ENCODE peak calls at places on chromosomes 6 and 20, in five cellular contexts. H, Z, E, M and X are unnamed samples.
A peak's percentile ranks its signal among the peaks of the same experiment; 100 is the strongest.

GRCh38 chr6:2157441-2158127 is 87.8 kb downstream of the GMDS start:
- DNase-seq in Z (no peak), E (no peak), H (no peak), M (no peak), X (no peak)

GRCh38 chr6:116215414-116215813 is 38.5 kb downstream of the TSPYL4 start:
- DNase-seq in E (no peak), M (no peak), Z (no peak), H (no peak), X (no peak)

GRCh38 chr6:121956782-121957181 is 442.7 kb upstream of the HSF2 start:
- DNase-seq in H (no peak), M (no peak), E (no peak), Z (no peak), X (no peak)

GRCh38 chr20:62596921-62597320 is 45.4 kb upstream of the SLCO4A1 start:
- DNase-seq in M (no peak), E (no peak), Z (no peak), H (no peak), X (no peak)

GRCh38 chr6:137240168-137240567 is 21.0 kb upstream of the IFNGR1 start:
- DNase-seq in E (no peak), H (no peak), Z (no peak), M (no peak), X (no peak)

GRCh38 chr20:49505518-49505917 is 23.1 kb upstream of the KCNB1 start:
- DNase-seq in M (peak; percentile 33), H (no peak), E (no peak), Z (peak; percentile 58), X (no peak)

GRCh38 chr6:36169023-36170007 is 27.2 kb upstream of the BRPF3 start:
- DNase-seq in M (no peak), H (no peak), Z (no peak), E (no peak), X (no peak)

GRCh38 chr6:44976677-44977405 is 351.3 kb upstream of the RUNX2 start:
- DNase-seq in M (no peak), Z (no peak), E (no peak), H (no peak), X (no peak)

GRCh38 chr6:52362443-52363221 is 681 bp downstream of the PAQR8 start:
- DNase-seq in Z (peak; percentile 39), H (peak; percentile 55), E (peak; percentile 85), M (peak; percentile 55), X (no peak)

GRCh38 chr6:164107297-164107995 is 692.9 kb downstream of the QKI start:
- DNase-seq in E (no peak), H (no peak), Z (no peak), M (no peak), X (no peak)

GRCh38 chr20:49431345-49431744 is 51.1 kb downstream of the KCNB1 start:
- DNase-seq in E (no peak), M (no peak), H (no peak), Z (no peak), X (no peak)

GRCh38 chr6:149044394-149044965 is 273.0 kb upstream of the TAB2 start:
- DNase-seq in E (no peak), M (no peak), H (no peak), Z (no peak), X (no peak)

GRCh38 chr6:127266178-127266891 is at the start of gene RNF146:
- DNase-seq in E (peak; percentile 97), Z (peak; percentile 85), H (peak; percentile 85), M (peak; percentile 78), X (peak; percentile 76)

GRCh38 chr6:133769463-133769862 is 119.5 kb upstream of the TCF21 start:
- DNase-seq in E (no peak), M (no peak), Z (no peak), H (no peak), X (no peak)

GRCh38 chr20:8007490-8007889 is 12.1 kb downstream of the TMX4 start:
- DNase-seq in Z (no peak), M (no peak), H (no peak), E (no peak), X (no peak)

GRCh38 chr6:136592930-136593673 is 42.9 kb upstream of the MAP7 start:
- DNase-seq in H (no peak), E (no peak), Z (no peak), M (no peak), X (no peak)

GRCh38 chr20:51497542-51498467 is 44.7 kb downstream of the NFATC2 start:
- DNase-seq in H (peak; percentile 38), E (no peak), Z (peak; percentile 38), M (no peak), X (no peak)

GRCh38 chr20:9300080-9300479 is 214.3 kb upstream of the LAMP5 start:
- DNase-seq in H (no peak), E (no peak), Z (no peak), M (no peak), X (no peak)
- H3K4me3 ChIP-seq in H (no peak overlapping the region), E (no peak overlapping the region), Z (no peak overlapping the region), M (no peak overlapping the region), X (no peak overlapping the region)

GRCh38 chr20:38221041-38221589 is 39.4 kb downstream of the KIAA1755 start:
- DNase-seq in H (peak; percentile 62), Z (peak; percentile 63), E (peak; percentile 84), M (peak; percentile 43), X (no peak)

GRCh38 chr20:38220587-38220986 is 39.9 kb downstream of the KIAA1755 start:
- DNase-seq in H (no peak), E (no peak), M (no peak), Z (no peak), X (no peak)

GRCh38 chr20:38222923-38223742 is 37.4 kb downstream of the KIAA1755 start:
- DNase-seq in H (no peak), E (no peak), M (no peak), Z (no peak), X (no peak)

GRCh38 chr20:38223743-38224100 is 36.8 kb downstream of the KIAA1755 start:
- DNase-seq in M (no peak), Z (no peak), E (no peak), H (no peak), X (no peak)

GRCh38 chr20:38222231-38222922 is 38.2 kb downstream of the KIAA1755 start:
- DNase-seq in Z (peak; percentile 60), M (no peak), E (peak; percentile 48), H (peak; percentile 37), X (peak; percentile 37)
- H3K4me3 ChIP-seq in Z (no peak overlapping the region), M (no peak overlapping the region), E (no peak overlapping the region), H (no peak overlapping the region), X (no peak overlapping the region)

DNA sequence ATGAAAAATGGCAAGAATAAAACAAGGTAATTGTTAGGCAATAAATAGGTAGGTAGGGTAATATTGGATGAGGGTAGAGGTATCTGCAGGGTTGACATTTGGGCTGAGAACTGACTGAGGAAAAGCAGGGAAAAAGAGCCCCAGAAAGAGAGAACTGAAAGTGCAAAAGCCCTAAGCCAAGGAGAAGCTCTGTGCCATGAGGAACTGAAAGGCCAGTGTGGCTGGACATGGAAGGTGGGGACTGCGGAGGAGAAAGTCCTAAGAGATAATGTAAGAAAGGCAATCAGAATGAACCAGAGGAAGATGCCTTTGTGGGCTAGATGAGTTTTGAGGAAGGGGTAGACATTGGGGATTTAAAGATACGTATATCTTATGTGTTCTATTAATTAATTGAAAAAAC is 9.9 kb upstream of the HIVEP2 start:
- DNase-seq in H (no peak), M (no peak), Z (no peak), E (no peak), X (no peak)
- H3K4me3 ChIP-seq in H (no peak overlapping the region), M (no peak overlapping the region), Z (no peak overlapping the region), E (no peak overlapping the region), X (no peak overlapping the region)

DNA sequence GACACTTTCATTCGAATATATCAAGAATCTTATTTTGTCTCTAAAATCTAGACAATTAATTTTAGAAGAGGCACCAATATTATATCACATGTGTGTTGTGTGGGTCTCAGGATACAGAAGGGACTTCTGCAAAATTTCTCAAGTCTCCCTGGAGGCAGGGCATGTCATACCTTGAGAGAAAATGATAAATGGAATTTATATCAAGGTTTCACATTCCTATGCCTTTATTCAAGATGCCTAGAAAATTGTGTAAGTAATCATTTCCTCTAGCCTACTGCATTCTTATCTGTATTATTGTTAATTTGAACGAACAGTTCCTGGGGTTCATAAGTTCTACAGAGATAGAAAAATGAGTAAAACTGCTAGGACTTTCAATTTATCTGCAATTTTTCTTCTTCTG is 1247.9 kb downstream of the GRIK2 start:
- DNase-seq in H (no peak), M (no peak), Z (no peak), E (no peak), X (no peak)
- H3K4me3 ChIP-seq in H (no peak overlapping the region), M (no peak overlapping the region), Z (no peak overlapping the region), E (no peak overlapping the region), X (no peak overlapping the region)